ENCODE peak calls at places on chromosomes 11 and 22, in six cellular contexts. D is HT1080; Q is WTC11; Z is left ventricle myocardium superior; U is CD8-positive, alpha-beta T cell; Y is esophagus squamous epithelium. O is an unnamed sample.

GRCh38 chr22:30444632-30445437 is 19.3 kb downstream of the MTFP1 start:
- DNase-seq in Q (peak), Z (no peak), U (no peak), D (peak), Y (no peak), O (peak)

GRCh38 chr11:8234425-8234821 is 29.3 kb downstream of the LMO1 start:
- DNase-seq in D (peak), Z (no peak), Q (no peak), Y (no peak), U (no peak), O (peak)

GRCh38 chr11:95972055-95972454 is 48.1 kb upstream of the MTMR2 start:
- DNase-seq in U (no peak), D (no peak), Y (no peak), Z (no peak), Q (no peak), O (no peak)

GRCh38 chr11:131975624-131976420 is 605.4 kb downstream of the NTM start:
- DNase-seq in U (no peak), Q (no peak), Z (no peak), D (no peak), Y (no peak), O (no peak)

GRCh38 chr11:72348250-72348649 is 86.1 kb downstream of the CLPB start:
- DNase-seq in Y (no peak), Z (no peak), U (no peak), D (no peak), Q (no peak), O (no peak)

GRCh38 chr11:32333335-32333991 is 101.9 kb downstream of the WT1 start:
- DNase-seq in D (no peak), Q (peak), U (peak), Z (peak), Y (no peak), O (peak)

GRCh38 chr22:30143265-30143664 is 63.0 kb downstream of the HORMAD2 start:
- DNase-seq in D (peak), Q (no peak), Z (no peak), U (no peak), Y (no peak), O (no peak)

GRCh38 chr11:66907751-66908173 is 50.4 kb downstream of the PC start:
- DNase-seq in Q (no peak), U (no peak), Y (no peak), Z (no peak), D (no peak), O (peak)

GRCh38 chr11:131546218-131546895 is 175.9 kb downstream of the NTM start:
- DNase-seq in Q (peak), U (no peak), Z (no peak), D (no peak), Y (no peak), O (no peak)

GRCh38 chr22:46582281-46582811 is 37.8 kb upstream of the GRAMD4 start:
- DNase-seq in Z (peak), Q (no peak), U (no peak), D (no peak), Y (no peak), O (peak)

GRCh38 chr22:19937616-19938473 is 3.7 kb upstream of the COMT start:
- DNase-seq in D (no peak), Q (no peak), U (no peak), Y (no peak), Z (no peak), O (no peak)

GRCh38 chr11:113014262-113014661 is 53.0 kb downstream of the NCAM1 start:
- DNase-seq in D (no peak), Z (no peak), Q (no peak), U (no peak), Y (no peak), O (no peak)

GRCh38 chr11:94956963-94957362 is 16.4 kb downstream of the CWC15 start:
- DNase-seq in D (no peak), Q (no peak), Y (no peak), Z (no peak), U (no peak), O (no peak)

GRCh38 chr22:31089101-31090100 is 8.3 kb downstream of the SMTN start:
- DNase-seq in Q (peak), Y (no peak), Z (peak), D (no peak), U (no peak), O (no peak)

GRCh38 chr22:22161924-22162851 is 82.4 kb upstream of the VPREB1 start:
- DNase-seq in Y (no peak), D (no peak), U (no peak), Z (no peak), Q (no peak), O (no peak)

GRCh38 chr11:31487848-31488247 is 21.6 kb downstream of the IMMP1L start:
- DNase-seq in Y (no peak), D (peak), Q (no peak), Z (no peak), U (no peak), O (no peak)

GRCh38 chr22:36277482-36278291 is 24.8 kb downstream of the APOL1 start:
- DNase-seq in U (peak), Z (peak), Y (no peak), Q (peak), D (peak), O (no peak)

GRCh38 chr11:65096926-65097325 is 912 bp downstream of the VPS51 start:
- DNase-seq in Z (no peak), D (no peak), Q (no peak), U (no peak), Y (no peak), O (no peak)

GRCh38 chr22:29706991-29707390 is 12.8 kb upstream of the CABP7 start:
- DNase-seq in Z (no peak), U (no peak), Y (no peak), Q (no peak), D (no peak), O (no peak)

GRCh38 chr11:70067591-70068341 is 10.4 kb upstream of the ANO1 start:
- DNase-seq in U (no peak), Y (no peak), Z (no peak), Q (no peak), D (no peak), O (no peak)

GRCh38 chr11:130449996-130450419 is 1.6 kb downstream of the ADAMTS15 start:
- DNase-seq in Y (no peak), Z (peak), Q (peak), U (no peak), D (no peak), O (peak)

GRCh38 chr22:30159561-30160353 is 79.5 kb downstream of the HORMAD2 start:
- DNase-seq in U (no peak), Y (no peak), D (peak), Q (no peak), Z (no peak), O (no peak)

GRCh38 chr11:44795803-44796535 is 69.2 kb downstream of the TSPAN18 start:
- DNase-seq in U (no peak), Y (no peak), D (no peak), Q (no peak), Z (no peak), O (peak)

GRCh38 chr22:46280063-46280817 is 12.4 kb downstream of the TTC38 start:
- DNase-seq in Y (no peak), U (no peak), Z (peak), D (no peak), Q (no peak), O (no peak)

GRCh38 chr11:63564785-63565350 is 1.7 kb upstream of the PLAAT2 start:
- DNase-seq in Z (no peak), Y (no peak), Q (no peak), U (no peak), D (no peak), O (no peak)

GRCh38 chr11:48024635-48025071 is 44.3 kb downstream of the PTPRJ start:
- DNase-seq in Q (no peak), Z (no peak), U (no peak), D (no peak), Y (no peak), O (no peak)

GRCh38 chr22:35357883-35358621 is 22.8 kb upstream of the HMOX1 start:
- DNase-seq in Q (no peak), D (peak), Z (no peak), U (no peak), Y (no peak), O (no peak)

GRCh38 chr11:116366980-116367640 is 405.7 kb downstream of the BUD13 start:
- DNase-seq in Q (peak), D (no peak), Z (no peak), Y (no peak), U (no peak), O (no peak)